ENCODE peak calls at places on chromosomes 16 and 17, in seven cellular contexts. A, L, K, H, E, M and D are unnamed samples.

GRCh38 chr16:946048-946395 is 24.8 kb downstream of the LMF1 start:
- DNase-seq in H (no peak), L (peak; percentile 51), E (no peak), K (no peak), M (no peak), A (no peak), D (no peak)

GRCh38 chr17:77466140-77466539 is 325.4 kb downstream of the SEC14L1 start:
- DNase-seq in M (no peak), E (no peak), A (peak; percentile 67), K (no peak), L (peak; percentile 91), H (no peak), D (no peak)

GRCh38 chr16:12229759-12230594 is 253.4 kb downstream of the SNX29 start:
- DNase-seq in E (no peak), A (no peak), K (peak; percentile 75), M (no peak), L (no peak), H (no peak), D (no peak)

GRCh38 chr17:58329808-58330543 is 1.4 kb upstream of the TSPOAP1 start:
- DNase-seq in E (no peak), M (no peak), L (no peak), A (no peak), H (peak; percentile 95), K (no peak), D (peak; percentile 42)

GRCh38 chr16:57637020-57637419 is 8.6 kb downstream of the ADGRG1 start:
- DNase-seq in H (no peak), L (no peak), K (peak; percentile 16), A (no peak), E (no peak), M (no peak), D (no peak)

GRCh38 chr16:78641463-78641862 is 542.0 kb downstream of the WWOX start:
- DNase-seq in H (no peak), E (no peak), A (no peak), M (no peak), L (no peak), K (no peak), D (no peak)

GRCh38 chr16:10620120-10620519 is 39.7 kb upstream of the EMP2 start:
- DNase-seq in K (no peak), L (no peak), H (no peak), A (no peak), E (no peak), M (no peak), D (no peak)

GRCh38 chr16:74071996-74072559 is 224.5 kb upstream of the PSMD7 start:
- DNase-seq in M (no peak), A (no peak), L (no peak), K (peak; percentile 19), H (no peak), E (no peak), D (no peak)

GRCh38 chr17:10118788-10119130 is 79.6 kb downstream of the GAS7 start:
- DNase-seq in A (no peak), H (peak; percentile 43), K (no peak), L (no peak), M (no peak), E (no peak), D (peak; percentile 3)